ENCODE peak calls at places on chromosomes 4 and X, in eight cellular contexts. L is tibial artery; A is MCF 10A; Z is tibial nerve; I is osteocyte; H is stimulated activated CD8-positive, alpha-beta memory T cell treated with anti-CD3 and anti-CD28 coated beads, Interleukin-7, amount 100 ng/mL, for 1 hour; S is cardiac septum; W is kidney tubule cell. X is an unnamed sample.

GRCh38 chr4:7322166-7322991 is 112.4 kb downstream of the PSAPL1 start:
- DNase-seq in A (no peak), H (no peak), Z (no peak), L (no peak), W (no peak), I (no peak), S (no peak), X (no peak)

GRCh38 chr4:153275380-153276276 is 68.9 kb upstream of the MND1 start:
- DNase-seq in W (no peak), Z (no peak), S (no peak), H (no peak), I (no peak), L (no peak), A (no peak), X (no peak)

GRCh38 chr4:158823461-158823873 is 54.6 kb downstream of the FNIP2 start:
- DNase-seq in S (no peak), A (no peak), I (no peak), Z (no peak), W (peak), H (no peak), L (no peak), X (peak)

GRCh38 chr4:165580379-165580905 is 201.6 kb downstream of the CPE start:
- DNase-seq in H (no peak), L (peak), A (peak), Z (no peak), I (no peak), S (no peak), W (peak), X (peak)

GRCh38 chr4:8319731-8320385 is 50.3 kb downstream of the HTRA3 start:
- DNase-seq in W (no peak), I (peak), H (no peak), S (peak), Z (no peak), A (peak), L (no peak), X (no peak)

GRCh38 chrX:7346021-7346420 is 198.1 kb upstream of the PUDP start:
- DNase-seq in H (no peak), W (no peak), L (no peak), Z (no peak), A (no peak), I (no peak), S (no peak), X (no peak)

GRCh38 chr4:40562681-40563080 is 67.0 kb downstream of the RBM47 start:
- DNase-seq in H (no peak), A (peak), S (no peak), L (no peak), I (no peak), Z (no peak), W (no peak), X (no peak)

GRCh38 chr4:8852118-8852704 is 19.4 kb downstream of the HMX1 start:
- DNase-seq in L (no peak), I (no peak), Z (no peak), S (no peak), H (no peak), A (no peak), W (no peak), X (no peak)

GRCh38 chrX:83916525-83916924 is 55.6 kb downstream of the CYLC1 start:
- DNase-seq in H (no peak), A (peak), Z (no peak), S (no peak), W (peak), L (no peak), I (no peak), X (peak)

GRCh38 chrX:97751735-97752134 is 868.0 kb downstream of the RPA4 start:
- DNase-seq in Z (no peak), H (no peak), I (no peak), W (peak), S (no peak), A (peak), L (no peak), X (no peak)

GRCh38 chrX:77899081-77899828 is at the start of gene COX7B:
- DNase-seq in L (peak), S (no peak), I (no peak), H (peak), A (peak), W (peak), Z (peak), X (peak)

GRCh38 chrX:83469551-83469950 is 38.5 kb upstream of the POU3F4 start:
- DNase-seq in W (peak), S (no peak), Z (no peak), A (peak), I (no peak), L (no peak), H (no peak), X (peak)

GRCh38 chr4:47315346-47315745 is 148.2 kb downstream of the COMMD8 start:
- DNase-seq in W (peak), A (peak), H (no peak), L (no peak), Z (no peak), I (no peak), S (no peak), X (peak)

GRCh38 chr4:53119685-53120084 is 246.2 kb downstream of the SCFD2 start:
- DNase-seq in Z (no peak), A (peak), L (no peak), I (no peak), H (no peak), W (peak), S (no peak), X (peak)

GRCh38 chr4:3717241-3717640 is 48.9 kb upstream of the ADRA2C start:
- DNase-seq in S (no peak), A (no peak), H (no peak), W (no peak), Z (no peak), L (no peak), I (no peak), X (no peak)

GRCh38 chr4:70895405-70895804 is 6.8 kb upstream of the MOB1B start:
- DNase-seq in W (peak), Z (no peak), I (no peak), A (no peak), L (no peak), S (no peak), H (no peak), X (peak)

GRCh38 chr4:184825394-184826314 is at the start of gene ACSL1:
- DNase-seq in H (peak), L (peak), S (peak), Z (peak), I (peak), A (peak), W (peak), X (peak)